ENCODE peak calls at places on chromosomes 3 and 15, in nine cellular contexts. O, Q, B, J, C, K, F, H and U are unnamed samples.

GRCh38 chr15:90240856-90241255 is 6.8 kb downstream of the GDPGP1 start:
- DNase-seq in O (no peak), Q (no peak), B (no peak), J (no peak), C (no peak), K (no peak), F (no peak), H (no peak), U (no peak)

GRCh38 chr3:42547401-42547945 is 34.3 kb downstream of the SEC22C start:
- DNase-seq in O (peak; percentile 17), Q (peak; percentile 74), B (peak; percentile 73), J (peak; percentile 54), C (peak; percentile 76), K (peak; percentile 62), F (peak; percentile 86), H (peak; percentile 57), U (peak; percentile 63)

GRCh38 chr3:53880396-53881345 is 1.3 kb downstream of the ACTR8 start:
- DNase-seq in O (peak; percentile 44), Q (no peak), B (peak; percentile 58), J (no peak), C (peak; percentile 29), K (no peak), F (no peak), H (no peak), U (no peak)

GRCh38 chr3:147939425-147940196 is 530.4 kb downstream of the ZIC1 start:
- DNase-seq in O (peak; percentile 24), Q (no peak), B (peak; percentile 35), J (no peak), C (no peak), K (no peak), F (peak; percentile 46), H (no peak), U (no peak)

GRCh38 chr15:32682569-32682968 is 35.2 kb upstream of the GREM1 start:
- DNase-seq in O (peak; percentile 96), Q (no peak), B (no peak), J (peak; percentile 93), C (no peak), K (no peak), F (no peak), H (no peak), U (no peak)

GRCh38 chr3:106229495-106230278 is 360.9 kb upstream of the CBLB start:
- DNase-seq in O (no peak), Q (no peak), B (no peak), J (no peak), C (no peak), K (no peak), F (no peak), H (no peak), U (no peak)

GRCh38 chr3:18745472-18745871 is 320.3 kb upstream of the SATB1 start:
- DNase-seq in O (no peak), Q (no peak), B (no peak), J (no peak), C (no peak), K (no peak), F (no peak), H (no peak), U (no peak)

GRCh38 chr3:56796202-56796601 is 5.5 kb downstream of the ARHGEF3 start:
- DNase-seq in O (peak; percentile 88), Q (no peak), B (no peak), J (peak; percentile 74), C (no peak), K (no peak), F (no peak), H (no peak), U (no peak)

GRCh38 chr3:125359700-125360099 is 15.4 kb downstream of the ZNF148 start:
- DNase-seq in O (no peak), Q (no peak), B (no peak), J (no peak), C (peak; percentile 23), K (no peak), F (no peak), H (no peak), U (no peak)

GRCh38 chr15:32957219-32957618 is 237.3 kb downstream of the FMN1 start:
- DNase-seq in O (no peak), Q (no peak), B (no peak), J (no peak), C (no peak), K (no peak), F (no peak), H (no peak), U (no peak)

GRCh38 chr15:99438691-99439523 is 126.9 kb upstream of the MEF2A start:
- DNase-seq in O (no peak), Q (no peak), B (no peak), J (no peak), C (no peak), K (no peak), F (peak; percentile 50), H (no peak), U (no peak)

DNA sequence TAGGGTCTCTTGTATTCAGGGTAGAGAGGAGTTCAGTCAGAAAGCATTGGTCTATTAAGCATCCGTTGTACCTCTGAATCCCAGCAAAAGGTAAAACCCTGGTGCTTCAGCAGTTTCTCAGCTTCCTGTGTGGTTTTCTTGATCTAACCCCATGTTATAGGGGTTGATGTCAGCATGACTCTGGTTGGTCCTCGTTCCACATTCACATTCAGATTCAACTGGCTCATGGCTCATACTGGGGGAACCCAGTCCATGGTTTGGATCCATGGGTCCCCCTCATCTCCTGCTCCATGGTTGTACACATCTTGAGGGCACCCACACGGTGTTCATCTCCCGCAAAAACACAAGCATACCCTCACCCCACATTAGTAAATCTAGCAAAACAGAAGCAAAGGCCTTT is 47.7 kb upstream of the C2CD4B start:
- DNase-seq in O (no peak), Q (no peak), B (no peak), J (no peak), C (no peak), K (no peak), F (no peak), H (peak; percentile 61), U (no peak)
- H3K9me3 ChIP-seq in O (peaks cover 14% of the 10 kb centered on the region), Q (peaks cover 9% of the 10 kb centered on the region), B (no peaks in the 10 kb centered on the region), J (no peaks in the 10 kb centered on the region), C (no peaks in the 10 kb centered on the region), K (peaks cover 16% of the 10 kb centered on the region), F (peaks cover 2% of the 10 kb centered on the region), H (no peaks in the 10 kb centered on the region), U (peaks cover 2% of the 10 kb centered on the region)

GRCh38 chr15:46489276-46489675 is 854.4 kb downstream of the SQOR start:
- DNase-seq in O (no peak), Q (no peak), B (no peak), J (no peak), C (no peak), K (no peak), F (no peak), H (no peak), U (no peak)
- H3K9me3 ChIP-seq in O (no peaks in the 10 kb centered on the region), Q (no peaks in the 10 kb centered on the region), B (no peaks in the 10 kb centered on the region), J (no peaks in the 10 kb centered on the region), C (no peaks in the 10 kb centered on the region), K (no peaks in the 10 kb centered on the region), F (no peaks in the 10 kb centered on the region), H (no peaks in the 10 kb centered on the region), U (no peaks in the 10 kb centered on the region)

DNA sequence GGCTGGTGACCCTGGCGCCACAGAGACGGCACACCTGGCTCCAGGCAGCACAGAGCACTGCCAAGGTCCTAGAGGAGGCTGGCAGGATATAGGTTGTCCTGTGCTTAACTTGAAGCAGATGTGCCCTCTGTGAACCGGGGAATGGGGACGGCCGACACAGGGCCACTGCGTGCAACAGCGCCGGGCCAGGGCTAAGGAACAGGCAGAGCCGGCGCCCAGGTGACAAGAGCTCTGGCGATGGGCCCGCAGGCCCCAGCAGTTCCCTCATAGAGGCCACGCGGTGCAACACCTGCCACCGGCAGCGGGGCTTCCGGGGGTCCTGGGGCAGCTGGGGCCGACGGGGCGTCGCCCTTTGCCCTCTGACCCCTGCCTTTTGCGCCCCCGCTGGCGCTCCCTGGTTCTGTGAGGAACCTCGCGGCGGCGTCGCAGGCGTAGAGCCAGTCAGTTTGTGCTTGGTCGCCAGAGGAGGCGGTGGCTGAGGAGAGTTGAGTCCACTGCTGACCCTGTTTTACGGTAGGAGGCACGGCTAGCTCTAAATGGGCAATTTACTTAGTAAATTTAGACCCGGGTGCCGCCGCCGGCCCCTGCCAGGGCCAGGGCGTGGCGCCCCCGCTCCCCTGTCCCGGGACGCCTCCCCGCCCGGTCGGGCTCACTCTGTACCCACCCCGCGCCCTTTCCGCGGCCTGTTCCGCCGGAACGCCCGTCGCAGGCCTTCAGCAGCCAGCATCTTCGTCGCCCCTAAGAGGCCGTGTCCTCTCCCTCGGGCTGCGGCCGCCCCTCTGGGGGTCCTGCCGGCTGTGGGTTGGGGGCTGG is at the start of gene NPAP1:
- DNase-seq in O (no peak), Q (no peak), B (no peak), J (no peak), C (no peak), K (no peak), F (peak; percentile 37), H (no peak), U (no peak)
- H3K9me3 ChIP-seq in O (peaks cover 6% of the 10 kb centered on the region), Q (no peaks in the 10 kb centered on the region), B (no peaks in the 10 kb centered on the region), J (no peaks in the 10 kb centered on the region), C (no peaks in the 10 kb centered on the region), K (no peaks in the 10 kb centered on the region), F (no peaks in the 10 kb centered on the region), H (no peaks in the 10 kb centered on the region), U (no peaks in the 10 kb centered on the region)

DNA sequence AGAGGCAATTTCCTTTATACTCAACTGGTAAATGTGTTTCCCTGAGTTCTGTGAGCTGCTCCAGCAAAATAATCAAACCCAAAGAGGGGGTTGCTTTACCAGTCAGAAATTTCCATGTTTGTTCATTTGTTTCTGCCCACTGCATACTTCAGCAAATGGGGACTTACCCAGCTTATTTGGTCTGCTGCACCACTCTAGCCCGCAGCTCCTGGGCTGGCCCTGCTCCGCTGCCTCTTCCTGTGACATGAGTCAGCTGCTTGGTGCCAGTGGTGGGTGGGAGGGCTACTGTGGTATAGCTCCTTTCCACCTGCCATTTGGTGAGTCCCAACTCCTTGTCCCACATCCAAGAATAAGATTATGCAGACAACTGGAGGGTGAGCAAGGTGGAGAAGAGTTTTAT is 644.2 kb downstream of the MCTP2 start:
- DNase-seq in O (no peak), Q (no peak), B (no peak), J (no peak), C (no peak), K (no peak), F (no peak), H (no peak), U (no peak)
- H3K9me3 ChIP-seq in O (peaks cover 10% of the 10 kb centered on the region), Q (no peaks in the 10 kb centered on the region), B (no peaks in the 10 kb centered on the region), J (no peaks in the 10 kb centered on the region), C (no peaks in the 10 kb centered on the region), K (no peaks in the 10 kb centered on the region), F (no peaks in the 10 kb centered on the region), H (no peaks in the 10 kb centered on the region), U (no peaks in the 10 kb centered on the region)

DNA sequence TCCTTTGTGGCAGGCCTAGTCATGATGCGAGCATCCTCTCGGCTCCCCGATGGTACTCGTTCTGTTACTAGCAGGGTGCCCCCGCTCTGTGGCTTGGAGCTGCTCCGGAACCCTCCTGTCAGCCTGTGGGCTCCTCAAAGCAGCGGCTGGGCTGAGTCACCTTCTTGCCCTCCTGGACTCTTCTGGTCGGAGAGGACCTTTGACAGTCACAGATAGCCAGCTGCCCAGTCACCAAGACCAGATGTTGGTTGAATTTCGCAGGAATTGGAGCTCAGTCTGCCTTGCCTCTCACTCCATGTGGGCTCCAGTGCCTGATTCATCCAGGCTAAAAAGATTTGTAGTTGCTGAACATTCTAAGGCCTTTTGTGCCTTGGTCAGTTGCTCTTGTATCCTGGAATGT is 94.5 kb downstream of the CHCHD6 start:
- DNase-seq in O (peak; percentile 68), Q (no peak), B (no peak), J (no peak), C (no peak), K (no peak), F (no peak), H (no peak), U (no peak)
- H3K9me3 ChIP-seq in O (no peaks in the 10 kb centered on the region), Q (no peaks in the 10 kb centered on the region), B (no peaks in the 10 kb centered on the region), J (no peaks in the 10 kb centered on the region), C (no peaks in the 10 kb centered on the region), K (no peaks in the 10 kb centered on the region), F (no peaks in the 10 kb centered on the region), H (no peaks in the 10 kb centered on the region), U (no peaks in the 10 kb centered on the region)